ENCODE peak calls at places on chromosome 17, in seven cellular contexts. Z, T, D, Q, K, R and C are unnamed samples.

GRCh38 chr17:78375401-78376079 is 2.9 kb upstream of the PGS1 start:
- DNase-seq in Q (no peak), R (no peak), K (no peak), Z (peak), T (peak), D (no peak), C (peak)

GRCh38 chr17:16121915-16122314 is 93.4 kb downstream of the NCOR1 start:
- DNase-seq in R (no peak), T (no peak), Z (no peak), Q (no peak), K (no peak), D (no peak), C (no peak)

GRCh38 chr17:42409467-42410351 is 13.3 kb downstream of the CAVIN1 start:
- DNase-seq in Q (peak), D (no peak), T (no peak), Z (peak), K (no peak), R (peak), C (peak)

GRCh38 chr17:1485311-1485747 is 7.2 kb downstream of the MYO1C start:
- DNase-seq in K (peak), D (peak), R (peak), Q (no peak), T (no peak), Z (no peak), C (no peak)

GRCh38 chr17:66724581-66725341 is 110.2 kb upstream of the CACNG5 start:
- DNase-seq in T (no peak), Z (no peak), R (no peak), D (no peak), K (no peak), Q (no peak), C (no peak)

GRCh38 chr17:65487161-65487560 is 74.3 kb downstream of the AXIN2 start:
- DNase-seq in Q (no peak), Z (no peak), T (no peak), D (no peak), K (no peak), R (no peak), C (no peak)

GRCh38 chr17:3959295-3959899 is 4.8 kb downstream of the ATP2A3 start:
- DNase-seq in Q (no peak), K (no peak), D (no peak), T (no peak), Z (peak), R (no peak), C (no peak)

GRCh38 chr17:59786536-59787319 is 79.3 kb downstream of the VMP1 start:
- DNase-seq in K (peak), D (peak), Z (peak), R (no peak), T (peak), Q (peak), C (peak)

GRCh38 chr17:5019475-5019956 is 15.7 kb downstream of the SLC52A1 start:
- DNase-seq in D (peak), T (peak), Z (no peak), K (no peak), R (no peak), Q (no peak), C (no peak)

GRCh38 chr17:70053241-70054234 is 21.5 kb upstream of the KCNJ16 start:
- DNase-seq in D (no peak), R (peak), Q (no peak), T (no peak), K (no peak), Z (no peak), C (no peak)

GRCh38 chr17:77892469-77893143 is 65.9 kb upstream of the TNRC6C start:
- DNase-seq in Q (peak), K (peak), R (no peak), Z (no peak), T (no peak), D (peak), C (no peak)

GRCh38 chr17:17722906-17723353 is 41.7 kb downstream of the RAI1 start:
- DNase-seq in D (peak), Z (no peak), Q (no peak), T (no peak), R (no peak), K (no peak), C (no peak)
- H3K4me3 ChIP-seq in D (no peak), Z (peak), Q (no peak), T (no peak), R (peak), K (peak), C (peak)

GRCh38 chr17:29504711-29505110 is 62.1 kb downstream of the ABHD15 start:
- DNase-seq in Z (no peak), D (no peak), Q (no peak), T (no peak), R (no peak), K (no peak), C (no peak)
- TF ChIP-seq CTCF in Z (no peak), D (no peak), Q (no peak), T (no peak), R (no peak), K (no peak), C (no peak)

DNA sequence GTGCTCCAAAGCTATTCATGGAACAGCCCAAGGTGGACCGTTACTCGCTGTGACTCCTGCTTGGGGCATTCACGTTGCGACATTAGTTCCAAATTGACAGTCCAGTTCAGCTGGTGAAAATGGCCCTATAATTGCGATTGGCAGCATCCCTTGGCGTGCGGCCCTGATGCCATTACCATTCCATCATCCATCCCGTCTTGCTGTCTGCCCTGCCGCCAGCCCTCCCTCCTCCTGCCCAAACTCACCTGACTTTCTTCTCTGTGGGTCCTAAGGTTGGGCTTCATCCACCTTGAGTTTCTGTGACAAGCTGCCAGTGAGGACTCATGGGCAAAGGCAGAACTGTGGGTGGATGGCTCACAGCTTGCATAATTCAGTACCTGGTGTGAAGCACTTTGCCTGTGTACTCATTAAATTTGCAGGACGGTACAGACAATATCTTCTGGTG is 104.6 kb downstream of the RPTOR start:
- DNase-seq in T (no peak), K (no peak), R (no peak), Q (no peak), D (no peak), Z (no peak), C (no peak)
- H3K4me3 ChIP-seq in T (no peak), K (no peak), R (no peak), Q (no peak), D (no peak), Z (no peak), C (no peak)

GRCh38 chr17:57908278-57908677 is 46.9 kb downstream of the CUEDC1 start:
- DNase-seq in Q (no peak), R (no peak), T (no peak), Z (no peak), K (no peak), D (no peak), C (no peak)

GRCh38 chr17:57909548-57909947 is 45.7 kb downstream of the CUEDC1 start:
- DNase-seq in D (no peak), T (no peak), R (no peak), Q (no peak), Z (no peak), K (no peak), C (no peak)

GRCh38 chr17:57911834-57912673 is 43.2 kb downstream of the CUEDC1 start:
- DNase-seq in R (peak), D (no peak), Z (no peak), T (no peak), Q (peak), K (no peak), C (no peak)

GRCh38 chr17:57911021-57911420 is 44.2 kb downstream of the CUEDC1 start:
- DNase-seq in T (no peak), K (no peak), Q (no peak), Z (no peak), R (no peak), D (no peak), C (no peak)

GRCh38 chr17:57910462-57910861 is 44.8 kb downstream of the CUEDC1 start:
- DNase-seq in D (no peak), T (no peak), R (no peak), Q (no peak), Z (no peak), K (no peak), C (no peak)
- TF ChIP-seq CTCF in D (no peak), T (no peak), R (no peak), Q (no peak), Z (no peak), K (no peak), C (no peak)

GRCh38 chr17:49223168-49223516 is 7.4 kb downstream of the PHOSPHO1 start:
- DNase-seq in T (no peak), K (no peak), D (no peak), R (no peak), Z (no peak), Q (no peak), C (no peak)

GRCh38 chr17:49223517-49224197 is 6.9 kb downstream of the PHOSPHO1 start:
- DNase-seq in Z (no peak), Q (peak), T (peak), K (peak), R (no peak), D (peak), C (no peak)

GRCh38 chr17:49224997-49225337 is 5.6 kb downstream of the PHOSPHO1 start:
- DNase-seq in Q (no peak), R (no peak), K (no peak), Z (no peak), T (no peak), D (no peak), C (no peak)

GRCh38 chr17:49225554-49226236 is 4.9 kb downstream of the PHOSPHO1 start:
- DNase-seq in Q (no peak), D (no peak), T (no peak), R (no peak), Z (no peak), K (no peak), C (no peak)

DNA sequence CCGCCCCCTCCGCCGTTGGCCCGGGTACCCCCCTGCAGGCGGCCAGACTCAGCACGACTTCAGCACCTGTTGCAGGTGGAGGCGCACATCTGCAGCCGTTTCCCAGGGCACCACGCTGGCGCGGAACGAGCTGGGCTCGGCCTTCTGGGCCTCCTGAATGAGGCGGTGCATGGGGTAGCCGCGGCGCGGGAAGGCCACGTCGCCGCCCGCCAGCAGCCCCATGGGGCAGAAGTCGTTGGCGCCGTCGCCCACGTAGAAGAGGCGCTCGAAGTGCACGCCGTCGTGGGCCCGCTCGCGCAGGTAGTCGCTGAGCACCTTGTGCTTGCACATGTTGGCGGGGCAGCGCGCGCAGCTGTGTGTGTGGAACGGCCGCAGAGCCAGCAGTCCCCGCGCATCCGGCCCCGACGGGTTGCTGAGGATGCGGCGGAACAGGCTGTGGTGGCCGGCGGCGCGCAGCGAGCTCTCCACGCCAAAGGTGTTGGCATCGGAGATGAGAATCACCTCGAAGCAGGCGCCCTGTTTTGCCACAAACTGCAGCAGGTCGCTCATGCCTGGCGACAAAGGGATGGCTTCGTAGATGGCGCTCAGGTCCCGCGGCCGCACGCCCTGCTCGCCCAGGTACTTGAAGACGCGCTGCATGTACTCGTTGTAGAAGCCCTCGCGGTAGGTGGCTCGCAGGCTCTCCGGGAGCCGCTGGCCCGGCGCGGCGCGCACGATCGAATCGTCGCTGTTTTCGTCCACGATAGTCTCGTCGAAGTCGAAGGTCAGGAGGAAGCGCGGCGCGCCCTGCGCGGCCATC is 6.2 kb downstream of the PHOSPHO1 start:
- DNase-seq in R (no peak), D (peak), Z (no peak), K (peak), T (no peak), Q (no peak), C (no peak)
- H3K4me3 ChIP-seq in R (no peak), D (peak), Z (no peak), K (peak), T (no peak), Q (no peak), C (no peak)

GRCh38 chr17:40071720-40072480 is 9.1 kb downstream of the THRA start:
- DNase-seq in T (peak), Z (no peak), Q (no peak), D (peak), K (peak), R (peak), C (no peak)

GRCh38 chr17:40069751-40070643 is 7.2 kb downstream of the THRA start:
- DNase-seq in Z (no peak), T (peak), R (peak), Q (no peak), K (no peak), D (peak), C (no peak)

GRCh38 chr17:40070644-40070894 is 7.8 kb downstream of the THRA start:
- DNase-seq in T (peak), Z (no peak), Q (no peak), K (no peak), R (no peak), D (no peak), C (no peak)

GRCh38 chr17:40072481-40073346 is 9.9 kb downstream of the THRA start:
- DNase-seq in T (no peak), D (peak), K (peak), Z (no peak), R (peak), Q (no peak), C (no peak)

GRCh38 chr17:40070895-40071719 is 8.3 kb downstream of the THRA start:
- DNase-seq in T (peak), D (no peak), Q (no peak), Z (no peak), R (peak), K (no peak), C (no peak)
- TF ChIP-seq CTCF in T (no peak), D (no peak), Q (no peak), Z (no peak), R (no peak), K (no peak), C (no peak)

GRCh38 chr17:82802141-82802540 is 37.7 kb downstream of the ZNF750 start:
- DNase-seq in Z (no peak), Q (no peak), R (no peak), T (no peak), D (no peak), K (no peak), C (no peak)
- H3K4me3 ChIP-seq in Z (no peak), Q (no peak), R (no peak), T (no peak), D (no peak), K (no peak), C (no peak)

DNA sequence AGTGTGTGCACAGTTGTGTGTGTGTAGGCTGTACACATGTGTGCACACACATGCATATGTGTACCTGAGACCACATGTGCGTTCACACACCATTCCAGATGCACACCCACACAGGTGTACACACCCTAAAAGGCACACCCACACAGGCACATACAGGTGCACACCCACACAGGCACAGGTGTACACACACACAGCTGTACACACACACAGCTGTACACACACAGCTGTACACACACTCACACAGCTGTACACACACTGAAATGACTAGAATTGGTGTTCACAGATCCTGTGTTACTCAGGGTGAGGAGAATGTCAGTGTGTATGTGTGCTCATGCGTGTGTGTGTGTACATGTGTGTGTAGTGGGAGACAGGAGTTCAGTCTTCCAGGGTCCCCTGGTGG is 15.9 kb upstream of the DOC2B start:
- DNase-seq in D (no peak), T (no peak), Z (no peak), Q (no peak), K (no peak), R (no peak), C (no peak)
- TF ChIP-seq CTCF in D (no peak), T (no peak), Z (no peak), Q (no peak), K (no peak), R (no peak), C (no peak)

GRCh38 chr17:2798679-2799078 is 2.4 kb downstream of the RAP1GAP2 start:
- DNase-seq in K (no peak), R (no peak), Z (no peak), D (no peak), T (no peak), Q (no peak), C (no peak)

GRCh38 chr17:2800367-2800766 is 4.1 kb downstream of the RAP1GAP2 start:
- DNase-seq in D (no peak), K (no peak), T (no peak), Q (no peak), R (no peak), Z (no peak), C (no peak)

GRCh38 chr17:2797632-2798031 is 1.4 kb downstream of the RAP1GAP2 start:
- DNase-seq in K (no peak), T (no peak), Q (no peak), Z (no peak), D (peak), R (no peak), C (no peak)

GRCh38 chr17:2798188-2798587 is 1.9 kb downstream of the RAP1GAP2 start:
- DNase-seq in K (no peak), Q (no peak), T (no peak), R (no peak), D (no peak), Z (no peak), C (no peak)

GRCh38 chr17:2799653-2800052 is 3.4 kb downstream of the RAP1GAP2 start:
- DNase-seq in Z (no peak), K (no peak), T (no peak), Q (no peak), D (no peak), R (no peak), C (no peak)
- H3K4me3 ChIP-seq in Z (no peak), K (no peak), T (no peak), Q (no peak), D (no peak), R (no peak), C (no peak)